ENCODE peak calls at places on chromosomes 4 and X, in four cellular contexts. G, V, D and Y are unnamed samples.

GRCh38 chr4:2408401-2408958 is 10.0 kb downstream of the ZFYVE28 start:
- DNase-seq in D (no peak), V (no peak), G (no peak), Y (no peak)

GRCh38 chr4:113556382-113557134 is 205.0 kb downstream of the CAMK2D start:
- DNase-seq in D (no peak), V (no peak), G (no peak), Y (no peak)

GRCh38 chrX:136608295-136608933 is 39.5 kb upstream of the CD40LG start:
- DNase-seq in D (no peak), V (no peak), G (peak), Y (no peak)

GRCh38 chr4:31455612-31456011 is 735.4 kb downstream of the PCDH7 start:
- DNase-seq in D (no peak), G (no peak), V (no peak), Y (no peak)

GRCh38 chrX:17689971-17690409 is 47.3 kb upstream of the SCML1 start:
- DNase-seq in V (no peak), G (peak), D (peak), Y (no peak)

GRCh38 chr4:147118523-147118922 is 172.9 kb upstream of the TTC29 start:
- DNase-seq in D (no peak), V (no peak), G (no peak), Y (no peak)

GRCh38 chr4:86178216-86178615 is 181.6 kb downstream of the MAPK10 start:
- DNase-seq in V (no peak), G (no peak), D (no peak), Y (no peak)

GRCh38 chr4:139692300-139693012 is 26.8 kb downstream of the MGST2 start:
- DNase-seq in G (peak), V (no peak), D (no peak), Y (no peak)

GRCh38 chrX:100685284-100685996 is 41.4 kb downstream of the SRPX2 start:
- DNase-seq in V (no peak), G (peak), D (peak), Y (no peak)

GRCh38 chrX:121256653-121257052 is 209.2 kb downstream of the GLUD2 start:
- DNase-seq in G (no peak), V (no peak), D (no peak), Y (no peak)

GRCh38 chr4:145482209-145483021 is 762 bp downstream of the SMAD1 start:
- DNase-seq in V (no peak), G (peak), D (peak), Y (no peak)

GRCh38 chrX:72609313-72609712 is 36.7 kb upstream of the HDAC8 start:
- DNase-seq in V (no peak), D (no peak), G (no peak), Y (no peak)

GRCh38 chr4:133581971-133582619 is 433.0 kb downstream of the PCDH10 start:
- DNase-seq in G (no peak), V (no peak), D (no peak), Y (no peak)

GRCh38 chr4:80094191-80094590 is 21.2 kb upstream of the ANTXR2 start:
- DNase-seq in V (no peak), D (no peak), G (no peak), Y (no peak)

GRCh38 chr4:161419822-161420221 is 744.0 kb downstream of the FSTL5 start:
- DNase-seq in V (no peak), G (no peak), D (no peak), Y (peak)

GRCh38 chr4:173490256-173490655 is 39.8 kb downstream of the HAND2 start:
- DNase-seq in V (no peak), D (no peak), G (no peak), Y (no peak)

GRCh38 chrX:136159615-136160025 is 12.3 kb downstream of the FHL1 start:
- DNase-seq in V (no peak), D (no peak), G (no peak), Y (peak)

GRCh38 chr4:70838400-70838971 is 1.2 kb downstream of the GRSF1 start:
- DNase-seq in V (no peak), D (no peak), G (no peak), Y (no peak)

GRCh38 chrX:134631404-134632346 is 26.6 kb downstream of the PLAC1 start:
- DNase-seq in G (no peak), D (peak), V (peak), Y (no peak)

GRCh38 chr4:157121396-157121795 is 45.4 kb downstream of the GLRB start:
- DNase-seq in D (no peak), V (peak), G (no peak), Y (no peak)

GRCh38 chr4:84878090-84878489 is 88.4 kb downstream of the WDFY3 start:
- DNase-seq in D (no peak), G (no peak), V (peak), Y (no peak)

GRCh38 chr4:185079271-185079905 is 61.1 kb downstream of the HELT start:
- DNase-seq in V (no peak), D (no peak), G (no peak), Y (no peak)

GRCh38 chr4:173119818-173120217 is 48.8 kb upstream of the GALNT7 start:
- DNase-seq in D (no peak), G (no peak), V (no peak), Y (no peak)

GRCh38 chr4:40311811-40312346 is 23.3 kb upstream of the CHRNA9 start:
- DNase-seq in G (no peak), V (no peak), D (no peak), Y (no peak)

GRCh38 chr4:121998024-121998423 is 46.2 kb upstream of the TRPC3 start:
- DNase-seq in G (no peak), V (no peak), D (no peak), Y (no peak)

GRCh38 chrX:131477498-131477897 is 66.4 kb upstream of the OR13H1 start:
- DNase-seq in D (no peak), V (no peak), G (no peak), Y (no peak)

GRCh38 chr4:1337376-1337831 is 9.6 kb upstream of the UVSSA start:
- DNase-seq in V (no peak), G (no peak), D (no peak), Y (peak)

GRCh38 chr4:125801373-125801772 is 486.6 kb downstream of the FAT4 start:
- DNase-seq in V (peak), G (no peak), D (no peak), Y (no peak)

GRCh38 chrX:38374431-38374830 is 22.0 kb downstream of the OTC start:
- DNase-seq in V (no peak), D (no peak), G (no peak), Y (no peak)

GRCh38 chrX:38376747-38377146 is 24.3 kb downstream of the OTC start:
- DNase-seq in V (no peak), G (no peak), D (no peak), Y (no peak)

GRCh38 chrX:38379088-38379487 is 26.7 kb downstream of the OTC start:
- DNase-seq in V (no peak), D (no peak), G (no peak), Y (no peak)

GRCh38 chrX:38375888-38376287 is 23.5 kb downstream of the OTC start:
- DNase-seq in V (no peak), D (no peak), G (no peak), Y (no peak)
- TF ChIP-seq CTCF in V (peak), D (no peak), G (peak), Y (peak)

DNA sequence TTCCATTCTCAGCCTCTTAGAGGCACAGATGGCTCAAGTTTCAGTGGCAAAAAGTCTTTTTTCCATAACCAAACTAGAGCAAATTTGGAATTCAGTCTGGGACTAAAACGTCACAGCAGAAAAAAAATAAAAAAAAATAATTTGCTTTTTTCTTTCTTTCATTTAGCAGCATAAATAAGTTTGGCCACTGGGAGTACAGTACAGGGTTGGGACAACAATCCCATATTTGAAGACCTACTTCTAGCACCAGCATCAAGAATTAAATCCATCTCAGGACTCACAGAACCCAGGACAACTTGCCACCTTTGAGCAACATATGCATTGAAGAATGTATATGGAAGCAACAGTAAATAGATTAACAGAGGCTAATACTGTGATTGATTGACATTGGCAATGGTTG is 214.0 kb downstream of the FBXW7 start:
- DNase-seq in D (no peak), V (no peak), G (no peak), Y (no peak)
- TF ChIP-seq CTCF in D (no peak), V (no peak), G (no peak), Y (no peak)

GRCh38 chrX:55450259-55450658 is 1.7 kb upstream of the MAGEH1 start:
- DNase-seq in G (no peak), D (no peak), V (no peak), Y (no peak)
- TF ChIP-seq CTCF in G (peak), D (no peak), V (peak), Y (no peak)

GRCh38 chr4:8188085-8188484 is 11.0 kb upstream of the SH3TC1 start:
- DNase-seq in V (no peak), G (no peak), D (no peak), Y (no peak)
- TF ChIP-seq CTCF in V (no peak), G (no peak), D (no peak), Y (no peak)

DNA sequence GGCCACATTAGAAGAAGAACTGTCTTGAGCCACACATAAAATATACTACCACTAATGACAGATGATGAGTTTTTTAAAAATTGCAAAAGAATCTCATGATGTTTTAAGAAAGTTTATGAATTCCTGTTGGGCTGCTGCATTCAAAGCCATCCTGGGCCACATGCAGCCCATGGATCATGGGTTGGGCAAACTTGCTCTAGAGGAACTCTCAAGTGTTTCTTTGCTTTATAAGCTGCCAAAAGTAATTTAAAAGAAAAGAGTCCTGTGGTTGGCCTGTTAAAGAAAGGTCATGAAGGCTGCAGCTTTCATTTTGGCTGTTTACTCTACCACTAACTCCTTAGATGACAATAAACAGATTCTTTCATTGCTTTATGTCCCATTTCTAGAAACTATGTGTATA is 218.2 kb downstream of the SCFD2 start:
- DNase-seq in V (no peak), G (no peak), D (no peak), Y (no peak)
- TF ChIP-seq CTCF in V (no peak), G (no peak), D (no peak), Y (no peak)

DNA sequence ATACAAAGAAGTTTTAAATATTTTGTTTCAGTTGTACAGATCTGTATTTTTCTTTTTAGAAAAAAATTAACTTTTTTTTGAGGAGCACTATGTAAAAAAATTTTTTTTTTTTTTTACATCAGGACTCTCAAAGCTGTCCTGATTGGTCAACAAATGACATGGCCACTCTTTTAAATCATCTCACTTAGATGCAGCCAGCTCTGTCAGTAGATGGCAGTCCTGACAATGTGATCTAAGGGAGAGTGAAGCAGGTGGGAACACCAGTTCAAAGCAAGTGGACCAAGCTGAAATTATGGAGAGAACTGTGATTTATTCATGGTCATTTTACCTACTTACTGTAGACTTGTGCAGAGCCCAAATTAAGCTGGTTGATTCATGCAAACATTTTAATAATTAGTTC is 174.6 kb upstream of the GPRIN3 start:
- DNase-seq in G (no peak), V (no peak), D (no peak), Y (no peak)
- TF ChIP-seq CTCF in G (peak), V (no peak), D (no peak), Y (no peak)

GRCh38 chrX:109472939-109473713 is 8.8 kb downstream of the GUCY2F start:
- DNase-seq in G (no peak), D (no peak), V (no peak), Y (no peak)
- TF ChIP-seq CTCF in G (no peak), D (no peak), V (no peak), Y (no peak)

GRCh38 chrX:67648361-67648760 is 104.5 kb downstream of the AR start:
- DNase-seq in V (no peak), G (peak), D (no peak), Y (no peak)
- TF ChIP-seq CTCF in V (no peak), G (no peak), D (no peak), Y (no peak)